ENCODE peak calls at places on chromosomes 4 and X, in four cellular contexts. K is GM12878, H is K562, C is HepG2. N is an unnamed sample.

GRCh38 chrX:148902581-148902980 is 402.2 kb downstream of the AFF2 start:
- DNase-seq in K (no peak), H (no peak), C (no peak), N (no peak)

GRCh38 chrX:47637546-47638195 is 7.9 kb upstream of the CFP start:
- DNase-seq in K (no peak), H (no peak), C (no peak), N (no peak)

GRCh38 chr4:42554072-42554471 is 102.8 kb downstream of the ATP8A1 start:
- DNase-seq in K (no peak), H (no peak), C (no peak), N (no peak)

GRCh38 chrX:25503826-25504225 is 488.1 kb upstream of the ARX start:
- DNase-seq in K (no peak), H (no peak), C (peak), N (no peak)

GRCh38 chr4:102715057-102715456 is 45.7 kb downstream of the MANBA start:
- DNase-seq in K (no peak), H (no peak), C (no peak), N (no peak)

GRCh38 chrX:155071694-155072215 is 447 bp downstream of the BRCC3 start:
- DNase-seq in K (no peak), H (peak), C (no peak), N (no peak)

GRCh38 chr4:1043658-1044468 is 32.4 kb downstream of the FGFRL1 start:
- DNase-seq in K (no peak), H (peak), C (peak), N (no peak)

GRCh38 chr4:93183589-93183988 is 645.0 kb upstream of the ATOH1 start:
- DNase-seq in K (no peak), H (no peak), C (no peak), N (no peak)

GRCh38 chrX:132520792-132521191 is 32.0 kb upstream of the MBNL3 start:
- DNase-seq in K (no peak), H (no peak), C (no peak), N (no peak)

GRCh38 chr4:183758735-183759447 is 99.8 kb downstream of the TRAPPC11 start:
- DNase-seq in K (no peak), H (peak), C (no peak), N (no peak)

GRCh38 chr4:5569451-5569850 is 138.9 kb downstream of the EVC2 start:
- DNase-seq in K (no peak), H (no peak), C (no peak), N (no peak)

GRCh38 chrX:64313624-64314023 is 81.6 kb downstream of the MTMR8 start:
- DNase-seq in K (no peak), H (no peak), C (no peak), N (no peak)

GRCh38 chrX:148380107-148380506 is 120.3 kb upstream of the AFF2 start:
- DNase-seq in K (no peak), H (no peak), C (no peak), N (no peak)

GRCh38 chrX:133373366-133374079 is 41.8 kb downstream of the GPC4 start:
- DNase-seq in K (no peak), H (no peak), C (no peak), N (no peak)

GRCh38 chr4:121827851-121828250 is 4.2 kb upstream of the CCNA2 start:
- DNase-seq in K (no peak), H (peak), C (no peak), N (no peak)

GRCh38 chr4:10677796-10678497 is 6.6 kb downstream of the CLNK start:
- DNase-seq in K (no peak), H (no peak), C (no peak), N (no peak)

GRCh38 chr4:168306476-168306875 is 12.1 kb downstream of the DDX60 start:
- DNase-seq in K (no peak), H (no peak), C (no peak), N (no peak)

GRCh38 chr4:182806259-182807252 is 110.6 kb downstream of the DCTD start:
- DNase-seq in K (no peak), H (peak), C (peak), N (peak)

GRCh38 chrX:105653891-105654290 is 168.4 kb upstream of the NRK start:
- DNase-seq in K (no peak), H (no peak), C (no peak), N (no peak)

GRCh38 chr4:92520563-92520962 is 216.8 kb downstream of the GRID2 start:
- DNase-seq in K (no peak), H (no peak), C (no peak), N (no peak)

GRCh38 chr4:108060164-108060563 is 70.5 kb downstream of the HADH start:
- DNase-seq in K (no peak), H (peak), C (peak), N (peak)

DNA sequence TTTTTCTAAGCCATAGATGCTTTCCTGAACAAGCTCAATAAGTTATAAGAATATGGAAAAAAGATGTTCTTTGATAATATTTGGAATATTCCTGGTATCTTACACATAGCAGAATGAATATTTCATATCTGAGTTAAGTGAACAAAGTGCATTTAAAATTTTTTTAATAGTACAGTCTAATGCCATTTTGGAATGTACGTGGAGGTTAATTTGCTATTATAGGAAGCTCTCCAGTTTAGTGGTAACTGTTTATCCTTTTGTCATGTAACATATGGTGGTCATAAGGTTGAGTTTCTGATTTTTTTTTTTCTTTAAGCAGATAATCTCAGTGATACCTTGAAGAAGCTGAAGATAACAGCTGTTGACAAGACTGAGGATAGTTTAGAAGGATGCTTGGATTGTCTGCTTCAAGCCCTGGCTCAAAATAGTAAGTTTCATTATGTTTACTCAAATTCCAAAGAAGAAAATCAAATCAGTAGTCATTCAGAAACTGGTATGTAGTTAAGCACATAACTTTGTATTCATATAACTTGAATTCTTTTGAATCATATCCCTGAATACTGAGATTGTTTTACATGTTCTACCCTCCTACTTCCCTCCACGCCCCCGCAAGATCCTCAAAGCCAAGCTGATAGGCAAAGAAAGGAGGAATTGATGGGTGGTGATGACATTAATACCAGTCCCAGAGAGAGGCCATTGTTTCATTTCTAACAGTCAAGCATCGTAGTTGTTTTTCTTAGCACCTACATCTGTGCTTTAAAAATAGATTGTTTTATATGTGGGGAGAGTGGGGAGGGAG is 32.1 kb downstream of the RAP1GDS1 start:
- DNase-seq in K (no peak), H (no peak), C (no peak), N (no peak)
- TF ChIP-seq TARDBP in K (no peak), H (no peak), C (no peak), N (no peak)

GRCh38 chr4:71026086-71026485 is 32.6 kb downstream of the DCK start:
- DNase-seq in K (no peak), H (peak), C (peak), N (no peak)
- TF ChIP-seq TARDBP in K (no peak), H (no peak), C (no peak), N (no peak)

GRCh38 chr4:128451270-128451905 is 163.8 kb upstream of the PGRMC2 start:
- DNase-seq in K (no peak), H (no peak), C (no peak), N (no peak)
- TF ChIP-seq TARDBP in K (no peak), H (no peak), C (no peak), N (no peak)

GRCh38 chr4:151851354-151851753 is 90.5 kb upstream of the GATB start:
- DNase-seq in K (no peak), H (no peak), C (no peak), N (no peak)

GRCh38 chr4:151853034-151853433 is 92.2 kb upstream of the GATB start:
- DNase-seq in K (no peak), H (no peak), C (no peak), N (no peak)

GRCh38 chr4:151852202-151852601 is 91.4 kb upstream of the GATB start:
- DNase-seq in K (no peak), H (no peak), C (no peak), N (no peak)

GRCh38 chr4:151854731-151855130 is 93.9 kb upstream of the GATB start:
- DNase-seq in K (no peak), H (no peak), C (no peak), N (no peak)

GRCh38 chr4:151850751-151851150 is 89.9 kb upstream of the GATB start:
- DNase-seq in K (no peak), H (no peak), C (no peak), N (no peak)
- TF ChIP-seq TARDBP in K (no peak), H (no peak), C (no peak), N (no peak)

GRCh38 chrX:11890843-11891514 is 132.9 kb downstream of the MSL3 start:
- DNase-seq in K (no peak), H (no peak), C (no peak), N (no peak)

GRCh38 chrX:11888421-11888820 is 130.4 kb downstream of the MSL3 start:
- DNase-seq in K (no peak), H (no peak), C (no peak), N (no peak)

GRCh38 chrX:11887175-11887574 is 129.1 kb downstream of the MSL3 start:
- DNase-seq in K (no peak), H (no peak), C (no peak), N (no peak)

GRCh38 chrX:11881485-11882170 is 123.6 kb downstream of the MSL3 start:
- DNase-seq in K (no peak), H (no peak), C (no peak), N (no peak)

GRCh38 chrX:11886745-11887144 is 128.7 kb downstream of the MSL3 start:
- DNase-seq in K (no peak), H (no peak), C (no peak), N (no peak)
- TF ChIP-seq TARDBP in K (no peak), H (no peak), C (no peak), N (no peak)

GRCh38 chr4:111633663-111634266 is 511.5 kb upstream of the FAM241A start:
- DNase-seq in K (no peak), H (no peak), C (no peak), N (no peak)

GRCh38 chr4:111630705-111631104 is 514.5 kb upstream of the FAM241A start:
- DNase-seq in K (no peak), H (no peak), C (peak), N (peak)

GRCh38 chr4:111631157-111631999 is 513.9 kb upstream of the FAM241A start:
- DNase-seq in K (no peak), H (no peak), C (no peak), N (no peak)

GRCh38 chr4:111632752-111633151 is 512.5 kb upstream of the FAM241A start:
- DNase-seq in K (no peak), H (no peak), C (no peak), N (no peak)

GRCh38 chr4:111628437-111628836 is 516.8 kb upstream of the FAM241A start:
- DNase-seq in K (no peak), H (no peak), C (no peak), N (no peak)
- TF ChIP-seq TARDBP in K (no peak), H (no peak), C (no peak), N (no peak)